ENCODE peak calls at places on chromosome 1, in four cellular contexts. T is GM12878, V is K562, S is HepG2. A is an unnamed sample.
A peak's percentile ranks its signal among the peaks of the same experiment; 100 is the strongest.

GRCh38 chr1:226872455-226872854 is 2.0 kb downstream of the PSEN2 start:
- DNase-seq in T (no peak), S (peak; percentile 5), V (no peak), A (no peak)

GRCh38 chr1:71224958-71225357 is 144.1 kb upstream of the ZRANB2 start:
- DNase-seq in S (no peak), V (no peak), T (no peak), A (no peak)

GRCh38 chr1:24926596-24927249 is 3.4 kb downstream of the RUNX3 start:
- DNase-seq in V (no peak), S (no peak), T (no peak), A (peak; percentile 75)

GRCh38 chr1:89736937-89737733 is 83.7 kb upstream of the LRRC8D start:
- DNase-seq in T (no peak), S (no peak), V (no peak), A (no peak)

GRCh38 chr1:31054349-31054748 is 11.2 kb downstream of the PUM1 start:
- DNase-seq in S (no peak), T (no peak), V (no peak), A (no peak)

GRCh38 chr1:5747428-5748285 is 244.6 kb downstream of the NPHP4 start:
- DNase-seq in V (no peak), T (no peak), S (no peak), A (no peak)

GRCh38 chr1:227999056-227999930 is 7.5 kb upstream of the WNT3A start:
- DNase-seq in V (peak; percentile 37), T (peak; percentile 35), S (peak; percentile 65), A (peak; percentile 92)

GRCh38 chr1:9249263-9249533 is 14.6 kb downstream of the H6PD start:
- DNase-seq in S (no peak), V (no peak), T (no peak), A (no peak)

GRCh38 chr1:30732277-30732996 is 9.1 kb upstream of the MATN1 start:
- DNase-seq in V (no peak), T (no peak), S (no peak), A (no peak)

GRCh38 chr1:57468661-57469523 is 45.0 kb upstream of the DAB1 start:
- DNase-seq in S (no peak), T (no peak), V (no peak), A (peak; percentile 17)

GRCh38 chr1:19639999-19640362 is 4.1 kb upstream of the NBL1 start:
- DNase-seq in S (peak; percentile 58), T (no peak), V (no peak), A (no peak)

GRCh38 chr1:234531181-234532132 is 52.5 kb upstream of the TARBP1 start:
- DNase-seq in S (no peak), V (no peak), T (no peak), A (peak; percentile 42)

GRCh38 chr1:6260961-6261614 is at the start of gene GPR153:
- DNase-seq in V (peak; percentile 96), T (no peak), S (no peak), A (peak; percentile 71)

GRCh38 chr1:210633636-210634035 is 304.9 kb downstream of the HHAT start:
- DNase-seq in V (no peak), T (no peak), S (no peak), A (no peak)

GRCh38 chr1:50527249-50527986 is 104.2 kb upstream of the DMRTA2 start:
- DNase-seq in V (no peak), S (peak; percentile 83), T (peak; percentile 21), A (no peak)

GRCh38 chr1:40635763-40636500 is 29.6 kb downstream of the RIMS3 start:
- DNase-seq in S (no peak), V (no peak), T (no peak), A (no peak)

GRCh38 chr1:23673086-23673813 is 18.4 kb upstream of the RPL11 start:
- DNase-seq in T (no peak), S (peak; percentile 60), V (peak; percentile 66), A (peak; percentile 85)

GRCh38 chr1:95926331-95926730 is 692.3 kb downstream of the RWDD3 start:
- DNase-seq in S (no peak), V (no peak), T (no peak), A (no peak)

GRCh38 chr1:95927061-95927460 is 693.1 kb downstream of the RWDD3 start:
- DNase-seq in S (no peak), V (no peak), T (no peak), A (no peak)

DNA sequence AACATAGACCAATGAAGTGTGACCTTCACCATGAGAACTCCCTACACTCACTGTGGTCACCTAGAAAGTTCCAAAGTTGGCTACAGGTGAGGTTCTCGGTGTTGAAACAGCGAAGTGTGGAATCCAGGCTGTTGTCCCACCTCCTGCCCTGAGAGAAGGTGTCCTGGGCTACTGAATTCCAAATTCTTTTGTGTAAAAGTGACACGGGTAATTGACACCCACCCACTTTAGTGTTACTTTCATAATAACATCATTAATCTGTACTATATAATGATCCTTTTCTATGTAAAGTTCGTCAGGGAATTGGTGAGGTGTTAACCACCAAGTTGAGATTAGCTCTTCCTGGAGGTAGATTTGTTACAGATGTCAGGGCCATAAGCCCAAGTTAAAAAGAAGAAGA is 690.7 kb downstream of the RWDD3 start:
- DNase-seq in T (no peak), S (no peak), V (no peak), A (no peak)
- H3K36me3 ChIP-seq in T (no peaks in the 10 kb centered on the region), S (no peaks in the 10 kb centered on the region), V (no peaks in the 10 kb centered on the region), A (no peaks in the 10 kb centered on the region)

GRCh38 chr1:201736707-201737320 is 92.1 kb upstream of the IPO9 start:
- DNase-seq in T (no peak), V (no peak), S (no peak), A (no peak)
- TF ChIP-seq JUNB in T (no peak), V (no peak), S (no peak), A (no peak)

GRCh38 chr1:11836955-11837766 is 10.4 kb downstream of the NPPA start:
- DNase-seq in T (no peak), S (no peak), V (no peak), A (no peak)
- H3K36me3 ChIP-seq in T (peaks cover 39% of the 10 kb centered on the region), S (peaks cover 47% of the 10 kb centered on the region), V (peaks cover 97% of the 10 kb centered on the region), A (peaks cover 60% of the 10 kb centered on the region)

DNA sequence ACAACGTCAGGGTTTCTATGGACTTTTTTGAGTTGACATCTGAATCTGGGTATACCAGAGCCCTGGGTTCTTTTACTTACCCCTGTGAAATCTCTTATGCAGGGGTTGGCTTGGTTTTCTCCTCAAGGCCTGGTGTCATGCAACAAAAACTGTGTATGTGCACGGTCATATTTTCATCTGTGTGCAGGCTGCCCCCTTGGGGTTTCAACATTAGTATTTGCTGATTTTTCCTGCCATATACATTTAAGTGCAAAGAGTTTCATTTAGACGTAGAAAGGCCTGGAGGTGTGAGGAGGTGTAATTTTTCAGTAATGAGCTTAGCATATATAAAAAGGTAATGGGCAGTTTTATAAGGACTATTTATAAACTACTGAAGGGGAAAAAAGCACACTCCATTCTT is 21.9 kb upstream of the ZBTB18 start:
- DNase-seq in S (no peak), V (no peak), T (no peak), A (no peak)
- TF ChIP-seq JUNB in S (no peak), V (no peak), T (no peak), A (no peak)

GRCh38 chr1:156463874-156464273 is 36.7 kb downstream of the MEF2D start:
- DNase-seq in S (no peak), T (no peak), V (no peak), A (peak; percentile 61)
- H3K36me3 ChIP-seq in S (peaks cover 3% of the 10 kb centered on the region), T (peaks cover 11% of the 10 kb centered on the region), V (peaks cover 14% of the 10 kb centered on the region), A (no peaks in the 10 kb centered on the region)

GRCh38 chr1:220798338-220798737 is 11.6 kb downstream of the MTARC1 start:
- DNase-seq in S (no peak), T (no peak), V (no peak), A (no peak)

GRCh38 chr1:220796530-220796929 is 9.8 kb downstream of the MTARC1 start:
- DNase-seq in V (no peak), T (no peak), S (no peak), A (no peak)

GRCh38 chr1:220800262-220800661 is 13.5 kb downstream of the MTARC1 start:
- DNase-seq in V (no peak), T (no peak), S (no peak), A (no peak)

GRCh38 chr1:220797044-220797443 is 10.3 kb downstream of the MTARC1 start:
- DNase-seq in T (no peak), S (no peak), V (no peak), A (no peak)

GRCh38 chr1:220797553-220797952 is 10.8 kb downstream of the MTARC1 start:
- DNase-seq in S (no peak), V (no peak), T (no peak), A (no peak)
- TF ChIP-seq JUNB in S (no peak), V (no peak), T (no peak), A (no peak)

GRCh38 chr1:2519729-2520128 is 6.7 kb downstream of the PANK4 start:
- DNase-seq in S (no peak), V (no peak), T (no peak), A (no peak)

GRCh38 chr1:2519029-2519685 is 7.2 kb downstream of the PANK4 start:
- DNase-seq in T (no peak), S (no peak), V (no peak), A (no peak)

GRCh38 chr1:2517966-2518365 is 8.4 kb downstream of the PANK4 start:
- DNase-seq in V (no peak), S (no peak), T (no peak), A (no peak)

GRCh38 chr1:2516946-2517345 is 9.4 kb downstream of the PANK4 start:
- DNase-seq in S (no peak), V (no peak), T (no peak), A (no peak)

DNA sequence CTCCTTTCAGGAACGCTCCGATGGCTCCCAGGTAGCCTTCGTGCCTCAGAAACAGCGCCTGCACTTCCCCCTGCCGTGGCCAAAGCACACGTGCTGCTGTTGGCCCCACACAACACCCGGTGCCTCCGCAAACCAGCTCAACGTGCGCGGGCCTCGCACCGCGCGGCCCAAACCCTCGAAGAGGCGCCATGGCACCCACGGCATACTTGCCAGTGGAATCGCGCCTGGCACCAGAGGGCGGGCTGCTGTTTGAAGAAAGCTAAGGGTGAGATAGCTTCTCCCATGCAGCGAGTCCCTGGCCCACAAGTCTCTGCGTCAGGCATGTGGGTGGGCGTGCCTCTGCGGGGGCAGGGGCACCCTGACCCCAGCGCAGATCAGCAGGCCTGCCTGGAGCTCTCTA is 7.9 kb downstream of the PANK4 start:
- DNase-seq in T (no peak), V (no peak), S (no peak), A (no peak)
- H3K36me3 ChIP-seq in T (peaks cover 8% of the 10 kb centered on the region), V (peaks cover 98% of the 10 kb centered on the region), S (peaks cover 23% of the 10 kb centered on the region), A (peaks cover 5% of the 10 kb centered on the region)

GRCh38 chr1:94528271-94528670 is 13.3 kb downstream of the F3 start:
- DNase-seq in V (no peak), T (no peak), S (no peak), A (peak; percentile 27)
- TF ChIP-seq JUNB in V (no peak), T (no peak), S (no peak), A (no peak)

GRCh38 chr1:11981378-11982009 is 1.2 kb downstream of the MFN2 start:
- DNase-seq in T (no peak), S (no peak), V (no peak), A (no peak)

GRCh38 chr1:11980676-11980972 is 380 bp downstream of the MFN2 start:
- DNase-seq in T (no peak), V (no peak), S (no peak), A (peak; percentile 66)

GRCh38 chr1:11984121-11984520 is 3.9 kb downstream of the MFN2 start:
- DNase-seq in S (no peak), T (no peak), V (peak; percentile 45), A (no peak)

GRCh38 chr1:11979818-11980675 is at the start of gene MFN2:
- DNase-seq in V (peak; percentile 98), T (peak; percentile 83), S (peak; percentile 95), A (peak; percentile 99)

GRCh38 chr1:11982010-11982392 is 1.8 kb downstream of the MFN2 start:
- DNase-seq in T (no peak), S (peak; percentile 24), V (no peak), A (peak; percentile 26)
- H3K36me3 ChIP-seq in T (peaks cover 17% of the 10 kb centered on the region), S (peaks cover 17% of the 10 kb centered on the region), V (peaks cover 55% of the 10 kb centered on the region), A (peaks cover 4% of the 10 kb centered on the region)